ENCODE peak calls at places on chromosomes 4 and X, in five cellular contexts. Y is activated CD8-positive, alpha-beta memory T cell treated with anti-CD3 and anti-CD28 coated beads, Interleukin-2, amount 50 U/mL, for 48 hours; D is endothelial cell; E is mucosa of gallbladder; K is fibroblast of mammary gland. T is an unnamed sample.

GRCh38 chr4:139256349-139256748 is 23.7 kb downstream of the MGARP start:
- DNase-seq in D (no peak), K (no peak), E (no peak), Y (no peak), T (no peak)

GRCh38 chr4:6123541-6123940 is 76.8 kb downstream of the JAKMIP1 start:
- DNase-seq in E (no peak), K (no peak), Y (peak; percentile 8), D (no peak), T (no peak)

GRCh38 chr4:155478336-155478825 is 101.6 kb upstream of the MAP9 start:
- DNase-seq in K (peak; percentile 29), Y (no peak), E (no peak), D (no peak), T (no peak)

GRCh38 chrX:12903646-12904045 is 2.8 kb upstream of the TLR8 start:
- DNase-seq in Y (no peak), E (peak; percentile 14), D (no peak), K (peak; percentile 52), T (no peak)

GRCh38 chr4:2570551-2571222 is 34.2 kb downstream of the FAM193A start:
- DNase-seq in K (no peak), Y (peak; percentile 69), D (no peak), E (no peak), T (no peak)

GRCh38 chr4:117134386-117134785 is 49.0 kb upstream of the TRAM1L1 start:
- DNase-seq in E (no peak), K (peak; percentile 41), D (no peak), Y (no peak), T (peak; percentile 49)

GRCh38 chr4:2834001-2834921 is 9.4 kb upstream of the ADD1 start:
- DNase-seq in E (no peak), Y (peak; percentile 52), K (no peak), D (no peak), T (no peak)

GRCh38 chrX:27599928-27600327 is 9.8 kb downstream of the DCAF8L2 start:
- DNase-seq in D (no peak), K (peak; percentile 4), E (no peak), Y (no peak), T (no peak)

GRCh38 chr4:170090667-170091052 is 904 bp upstream of the AADAT start:
- DNase-seq in K (no peak), E (no peak), Y (no peak), D (no peak), T (no peak)

GRCh38 chrX:17860179-17860780 is 818 bp downstream of the RAI2 start:
- DNase-seq in E (peak; percentile 29), Y (no peak), K (no peak), D (peak; percentile 5), T (peak; percentile 6)

GRCh38 chr4:1383728-1384591 is 22.3 kb downstream of the NKX1-1 start:
- DNase-seq in D (no peak), E (no peak), K (no peak), Y (no peak), T (no peak)

GRCh38 chr4:54281060-54281781 is 52.1 kb downstream of the PDGFRA start:
- DNase-seq in Y (no peak), E (peak; percentile 85), D (no peak), K (peak; percentile 95), T (no peak)

GRCh38 chrX:41785685-41786084 is 61.7 kb downstream of the GPR82 start:
- DNase-seq in K (peak; percentile 63), D (no peak), E (no peak), Y (no peak), T (no peak)

GRCh38 chr4:85681194-85681803 is 206.3 kb downstream of the ARHGAP24 start:
- DNase-seq in E (peak; percentile 47), Y (no peak), D (no peak), K (peak; percentile 97), T (no peak)

GRCh38 chrX:49176421-49177326 is 5.0 kb downstream of the PLP2 start:
- DNase-seq in D (no peak), E (no peak), K (no peak), Y (no peak), T (no peak)

GRCh38 chr4:13907255-13907751 is 279.8 kb upstream of the BOD1L1 start:
- DNase-seq in E (peak; percentile 69), D (no peak), Y (no peak), K (peak; percentile 99), T (no peak)

GRCh38 chr4:98627883-98628282 is 30.5 kb downstream of the TSPAN5 start:
- DNase-seq in E (no peak), D (no peak), Y (no peak), K (peak; percentile 78), T (no peak)

GRCh38 chr4:139175647-139176298 is 1.2 kb downstream of the ELF2 start:
- DNase-seq in E (no peak), Y (peak; percentile 57), K (no peak), D (no peak), T (peak; percentile 63)